ENCODE peak calls at places on chromosomes 5 and 9, in nine cellular contexts. One of them, this sample, is unnamed.

GRCh38 chr9:35470894-35471293 is 19.0 kb upstream of the RUSC2 start:
- DNase-seq in AG04449: no peak
- DNase-seq in tibial artery: peak; percentile 85
- DNase-seq in stomach: peak; percentile 39
- DNase-seq in lower lobe of right lung: no peak
- DNase-seq in A549: no peak
- DNase-seq in left ventricle myocardium inferior: no peak
- DNase-seq in OCI-LY7: no peak
- DNase-seq in foreskin fibroblast: peak; percentile 79
- DNase-seq in this sample: no peak

GRCh38 chr9:20319641-20320337 is 302.5 kb downstream of the MLLT3 start:
- DNase-seq in A549: no peak
- DNase-seq in OCI-LY7: no peak
- DNase-seq in left ventricle myocardium inferior: no peak
- DNase-seq in foreskin fibroblast: peak; percentile 51
- DNase-seq in lower lobe of right lung: no peak
- DNase-seq in AG04449: peak; percentile 54
- DNase-seq in stomach: no peak
- DNase-seq in tibial artery: no peak
- DNase-seq in this sample: peak; percentile 17

GRCh38 chr5:16628376-16628775 is 11.6 kb upstream of the RETREG1 start:
- DNase-seq in left ventricle myocardium inferior: no peak
- DNase-seq in A549: no peak
- DNase-seq in foreskin fibroblast: no peak
- DNase-seq in tibial artery: no peak
- DNase-seq in OCI-LY7: no peak
- DNase-seq in AG04449: no peak
- DNase-seq in lower lobe of right lung: no peak
- DNase-seq in stomach: no peak
- DNase-seq in this sample: peak; percentile 5

GRCh38 chr9:134595014-134595413 is 46.6 kb upstream of the COL5A1 start:
- DNase-seq in tibial artery: peak; percentile 49
- DNase-seq in AG04449: no peak
- DNase-seq in stomach: no peak
- DNase-seq in OCI-LY7: no peak
- DNase-seq in lower lobe of right lung: no peak
- DNase-seq in foreskin fibroblast: no peak
- DNase-seq in left ventricle myocardium inferior: no peak
- DNase-seq in A549: no peak
- DNase-seq in this sample: no peak

GRCh38 chr9:115192835-115193234 is 74.9 kb upstream of the TNC start:
- DNase-seq in stomach: no peak
- DNase-seq in tibial artery: no peak
- DNase-seq in foreskin fibroblast: no peak
- DNase-seq in AG04449: no peak
- DNase-seq in A549: no peak
- DNase-seq in left ventricle myocardium inferior: no peak
- DNase-seq in OCI-LY7: no peak
- DNase-seq in lower lobe of right lung: no peak
- DNase-seq in this sample: no peak

GRCh38 chr9:114777841-114778240 is 28.0 kb downstream of the TNFSF15 start:
- DNase-seq in OCI-LY7: no peak
- DNase-seq in stomach: no peak
- DNase-seq in tibial artery: no peak
- DNase-seq in foreskin fibroblast: no peak
- DNase-seq in A549: no peak
- DNase-seq in AG04449: no peak
- DNase-seq in left ventricle myocardium inferior: no peak
- DNase-seq in lower lobe of right lung: no peak
- DNase-seq in this sample: no peak

GRCh38 chr5:87944553-87945320 is 323.9 kb downstream of the TMEM161B start:
- DNase-seq in AG04449: no peak
- DNase-seq in foreskin fibroblast: no peak
- DNase-seq in A549: no peak
- DNase-seq in lower lobe of right lung: no peak
- DNase-seq in tibial artery: no peak
- DNase-seq in stomach: peak; percentile 25
- DNase-seq in left ventricle myocardium inferior: peak; percentile 34
- DNase-seq in OCI-LY7: no peak
- DNase-seq in this sample: no peak

GRCh38 chr9:109321727-109322126 is 868 bp upstream of the EPB41L4B start:
- DNase-seq in foreskin fibroblast: no peak
- DNase-seq in lower lobe of right lung: no peak
- DNase-seq in tibial artery: no peak
- DNase-seq in OCI-LY7: no peak
- DNase-seq in left ventricle myocardium inferior: no peak
- DNase-seq in A549: no peak
- DNase-seq in stomach: no peak
- DNase-seq in AG04449: no peak
- DNase-seq in this sample: no peak

GRCh38 chr5:102651466-102651865 is 103.6 kb upstream of the PAM start:
- DNase-seq in stomach: no peak
- DNase-seq in left ventricle myocardium inferior: no peak
- DNase-seq in foreskin fibroblast: no peak
- DNase-seq in lower lobe of right lung: no peak
- DNase-seq in AG04449: no peak
- DNase-seq in A549: no peak
- DNase-seq in tibial artery: no peak
- DNase-seq in OCI-LY7: no peak
- DNase-seq in this sample: no peak

GRCh38 chr9:28471261-28471660 is 898.0 kb upstream of the C9orf72 start:
- DNase-seq in left ventricle myocardium inferior: no peak
- DNase-seq in stomach: no peak
- DNase-seq in OCI-LY7: no peak
- DNase-seq in lower lobe of right lung: no peak
- DNase-seq in foreskin fibroblast: no peak
- DNase-seq in A549: no peak
- DNase-seq in AG04449: no peak
- DNase-seq in tibial artery: no peak
- DNase-seq in this sample: no peak
- TF ChIP-seq CTCF in left ventricle myocardium inferior: no peak
- TF ChIP-seq CTCF in stomach: no peak
- TF ChIP-seq CTCF in OCI-LY7: no peak
- TF ChIP-seq CTCF in lower lobe of right lung: no peak
- TF ChIP-seq CTCF in foreskin fibroblast: no peak
- TF ChIP-seq CTCF in A549: no peak
- TF ChIP-seq CTCF in AG04449: no peak
- TF ChIP-seq CTCF in tibial artery: no peak
- TF ChIP-seq CTCF in this sample: no peak

DNA sequence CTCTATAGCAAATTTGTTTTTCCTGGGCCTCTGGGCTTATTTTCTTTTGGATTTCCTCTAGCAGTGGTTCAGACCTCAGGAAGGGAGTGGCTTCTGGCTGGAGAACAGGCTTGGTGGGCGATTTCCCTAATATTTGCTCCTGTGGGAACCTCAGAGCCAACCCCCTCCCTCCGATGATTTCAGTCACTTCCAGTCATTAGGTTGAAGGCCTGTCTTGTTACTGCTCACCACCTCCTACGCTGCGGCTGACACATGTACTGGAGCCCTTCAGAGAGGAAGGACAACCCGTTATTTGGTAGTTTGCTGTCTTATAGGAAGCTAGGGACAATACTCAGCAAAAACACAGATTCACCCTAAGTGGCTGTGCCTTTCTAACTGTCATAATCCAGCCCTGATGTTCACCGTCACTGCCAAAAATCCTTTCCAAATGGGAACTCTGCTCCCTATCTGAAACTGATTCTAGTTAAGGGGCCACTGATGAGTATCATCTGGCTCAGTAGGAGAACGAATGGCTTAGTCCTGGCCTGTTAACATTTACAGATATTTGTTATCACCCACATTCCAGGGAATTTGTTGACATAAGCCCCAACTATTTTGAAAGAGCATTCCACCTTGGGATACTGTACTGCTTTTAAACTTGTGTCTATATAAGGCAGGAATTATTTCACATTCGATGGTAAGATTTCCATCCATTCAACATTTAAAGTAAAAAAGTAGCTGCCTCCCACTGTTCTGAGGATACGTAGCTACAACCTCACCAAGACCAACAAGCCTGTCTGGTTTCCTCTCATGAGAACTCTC is 29.3 kb upstream of the ANKH start:
- DNase-seq in foreskin fibroblast: peak; percentile 73
- DNase-seq in AG04449: peak; percentile 79
- DNase-seq in tibial artery: no peak
- DNase-seq in OCI-LY7: no peak
- DNase-seq in lower lobe of right lung: peak; percentile 64
- DNase-seq in left ventricle myocardium inferior: peak; percentile 64
- DNase-seq in stomach: no peak
- DNase-seq in A549: no peak
- DNase-seq in this sample: peak; percentile 56
- H3K4me3 ChIP-seq in foreskin fibroblast: no peak overlapping the region
- H3K4me3 ChIP-seq in AG04449: no peak overlapping the region
- H3K4me3 ChIP-seq in tibial artery: no peak overlapping the region
- H3K4me3 ChIP-seq in OCI-LY7: no peak overlapping the region
- H3K4me3 ChIP-seq in lower lobe of right lung: no peak overlapping the region
- H3K4me3 ChIP-seq in left ventricle myocardium inferior: no peak overlapping the region
- H3K4me3 ChIP-seq in stomach: no peak overlapping the region
- H3K4me3 ChIP-seq in A549: no peak overlapping the region
- H3K4me3 ChIP-seq in this sample: no peak overlapping the region

GRCh38 chr5:169550227-169550626 is 33.3 kb upstream of the SPDL1 start:
- DNase-seq in lower lobe of right lung: no peak
- DNase-seq in OCI-LY7: no peak
- DNase-seq in foreskin fibroblast: peak; percentile 32
- DNase-seq in stomach: no peak
- DNase-seq in tibial artery: no peak
- DNase-seq in A549: no peak
- DNase-seq in left ventricle myocardium inferior: no peak
- DNase-seq in AG04449: no peak
- DNase-seq in this sample: no peak

GRCh38 chr5:169546346-169546745 is 37.2 kb upstream of the SPDL1 start:
- DNase-seq in stomach: no peak
- DNase-seq in AG04449: no peak
- DNase-seq in A549: no peak
- DNase-seq in left ventricle myocardium inferior: no peak
- DNase-seq in lower lobe of right lung: no peak
- DNase-seq in OCI-LY7: no peak
- DNase-seq in tibial artery: no peak
- DNase-seq in foreskin fibroblast: no peak
- DNase-seq in this sample: no peak

GRCh38 chr5:169549453-169549852 is 34.1 kb upstream of the SPDL1 start:
- DNase-seq in foreskin fibroblast: no peak
- DNase-seq in left ventricle myocardium inferior: no peak
- DNase-seq in AG04449: no peak
- DNase-seq in OCI-LY7: no peak
- DNase-seq in stomach: no peak
- DNase-seq in A549: no peak
- DNase-seq in lower lobe of right lung: no peak
- DNase-seq in tibial artery: no peak
- DNase-seq in this sample: no peak

GRCh38 chr5:169547508-169547907 is 36.1 kb upstream of the SPDL1 start:
- DNase-seq in stomach: no peak
- DNase-seq in lower lobe of right lung: no peak
- DNase-seq in tibial artery: no peak
- DNase-seq in left ventricle myocardium inferior: no peak
- DNase-seq in foreskin fibroblast: peak; percentile 18
- DNase-seq in OCI-LY7: no peak
- DNase-seq in A549: no peak
- DNase-seq in AG04449: no peak
- DNase-seq in this sample: no peak

DNA sequence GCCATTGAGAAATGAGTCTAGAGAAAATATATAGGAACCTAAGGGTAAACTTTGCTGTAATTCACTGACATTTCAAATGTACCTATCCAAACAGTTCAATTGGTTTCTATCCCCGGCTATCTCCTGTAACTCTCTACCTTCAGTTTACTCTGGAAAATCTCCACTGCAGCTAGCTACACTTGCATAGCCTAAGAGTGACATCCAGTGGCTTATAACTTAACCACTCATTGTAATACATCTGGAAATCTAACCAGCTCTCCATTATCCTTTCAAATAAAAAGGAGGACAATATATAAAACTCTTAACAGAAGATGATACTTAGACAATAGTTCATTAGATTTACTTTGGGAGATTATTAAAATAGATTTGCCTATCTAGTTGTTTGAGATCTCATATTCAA is 35.3 kb upstream of the SPDL1 start:
- DNase-seq in tibial artery: no peak
- DNase-seq in A549: peak; percentile 48
- DNase-seq in AG04449: no peak
- DNase-seq in OCI-LY7: no peak
- DNase-seq in stomach: no peak
- DNase-seq in lower lobe of right lung: no peak
- DNase-seq in foreskin fibroblast: peak; percentile 79
- DNase-seq in left ventricle myocardium inferior: no peak
- DNase-seq in this sample: peak; percentile 10
- TF ChIP-seq CTCF in tibial artery: peak; percentile 53
- TF ChIP-seq CTCF in A549: peak; percentile 92
- TF ChIP-seq CTCF in AG04449: peak; percentile 32
- TF ChIP-seq CTCF in OCI-LY7: peak; percentile 41
- TF ChIP-seq CTCF in stomach: no peak
- TF ChIP-seq CTCF in lower lobe of right lung: peak; percentile 28
- TF ChIP-seq CTCF in foreskin fibroblast: peak; percentile 56
- TF ChIP-seq CTCF in left ventricle myocardium inferior: peak; percentile 67
- TF ChIP-seq CTCF in this sample: peak; percentile 18

GRCh38 chr9:121660876-121661275 is 9.4 kb downstream of the DAB2IP start:
- DNase-seq in tibial artery: no peak
- DNase-seq in left ventricle myocardium inferior: no peak
- DNase-seq in OCI-LY7: no peak
- DNase-seq in stomach: no peak
- DNase-seq in A549: no peak
- DNase-seq in foreskin fibroblast: no peak
- DNase-seq in lower lobe of right lung: no peak
- DNase-seq in AG04449: no peak
- DNase-seq in this sample: no peak

GRCh38 chr9:121656941-121657340 is 5.5 kb downstream of the DAB2IP start:
- DNase-seq in foreskin fibroblast: no peak
- DNase-seq in A549: no peak
- DNase-seq in OCI-LY7: no peak
- DNase-seq in lower lobe of right lung: no peak
- DNase-seq in AG04449: no peak
- DNase-seq in tibial artery: no peak
- DNase-seq in stomach: no peak
- DNase-seq in left ventricle myocardium inferior: no peak
- DNase-seq in this sample: no peak

GRCh38 chr9:121660367-121660766 is 8.9 kb downstream of the DAB2IP start:
- DNase-seq in AG04449: no peak
- DNase-seq in lower lobe of right lung: no peak
- DNase-seq in tibial artery: no peak
- DNase-seq in stomach: no peak
- DNase-seq in A549: no peak
- DNase-seq in OCI-LY7: no peak
- DNase-seq in left ventricle myocardium inferior: no peak
- DNase-seq in foreskin fibroblast: no peak
- DNase-seq in this sample: no peak

GRCh38 chr9:121658166-121658565 is 6.7 kb downstream of the DAB2IP start:
- DNase-seq in foreskin fibroblast: no peak
- DNase-seq in OCI-LY7: no peak
- DNase-seq in lower lobe of right lung: no peak
- DNase-seq in stomach: peak; percentile 61
- DNase-seq in tibial artery: no peak
- DNase-seq in left ventricle myocardium inferior: peak; percentile 41
- DNase-seq in A549: no peak
- DNase-seq in AG04449: no peak
- DNase-seq in this sample: no peak

DNA sequence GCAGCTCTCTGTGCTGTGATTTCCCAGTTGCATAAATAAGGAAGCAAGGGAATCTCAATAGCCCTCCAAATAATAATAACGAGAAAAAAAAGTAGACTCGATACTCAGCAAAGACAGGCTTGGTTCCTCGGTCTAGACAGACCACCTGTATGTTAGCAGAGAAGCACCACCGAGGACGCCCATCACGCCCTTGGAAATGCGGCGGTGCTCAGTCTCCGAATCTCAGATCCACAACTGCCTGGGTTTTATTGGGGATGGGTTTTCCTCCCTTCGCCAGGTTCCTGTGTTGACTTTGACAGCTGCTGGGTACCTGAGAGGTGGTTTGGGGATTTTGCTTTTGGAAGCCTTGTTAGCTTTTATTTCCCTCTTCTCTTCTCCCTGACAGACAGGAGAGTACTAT is 7.2 kb downstream of the DAB2IP start:
- DNase-seq in AG04449: no peak
- DNase-seq in left ventricle myocardium inferior: no peak
- DNase-seq in foreskin fibroblast: no peak
- DNase-seq in lower lobe of right lung: no peak
- DNase-seq in tibial artery: no peak
- DNase-seq in A549: no peak
- DNase-seq in OCI-LY7: no peak
- DNase-seq in stomach: no peak
- DNase-seq in this sample: no peak
- H3K4me3 ChIP-seq in AG04449: no peak overlapping the region
- H3K4me3 ChIP-seq in left ventricle myocardium inferior: peak overlapping the region; percentile 52
- H3K4me3 ChIP-seq in foreskin fibroblast: no peak overlapping the region
- H3K4me3 ChIP-seq in lower lobe of right lung: no peak overlapping the region
- H3K4me3 ChIP-seq in tibial artery: peak overlapping the region; percentile 38
- H3K4me3 ChIP-seq in A549: no peak overlapping the region
- H3K4me3 ChIP-seq in OCI-LY7: no peak overlapping the region
- H3K4me3 ChIP-seq in stomach: peak overlapping the region; percentile 6
- H3K4me3 ChIP-seq in this sample: no peak overlapping the region